ENCODE peak calls at places on chromosomes 16 and 17, in four cellular contexts. One of them, this sample, is unnamed.

GRCh38 chr16:47475786-47476185 is 14.7 kb downstream of the PHKB start:
- DNase-seq in IMR-90: peak; percentile 49
- DNase-seq in H1: no peak
- DNase-seq in mesendoderm: no peak
- DNase-seq in this sample: no peak

GRCh38 chr16:57178793-57179212 is 7.0 kb downstream of the PSME3IP1 start:
- DNase-seq in IMR-90: peak; percentile 41
- DNase-seq in H1: no peak
- DNase-seq in mesendoderm: peak; percentile 82
- DNase-seq in this sample: no peak

GRCh38 chr17:39782980-39783379 is 45.2 kb downstream of the GRB7 start:
- DNase-seq in IMR-90: no peak
- DNase-seq in H1: no peak
- DNase-seq in mesendoderm: no peak
- DNase-seq in this sample: no peak

GRCh38 chr17:1022278-1023024 is 25.5 kb downstream of the TIMM22 start:
- DNase-seq in IMR-90: no peak
- DNase-seq in H1: no peak
- DNase-seq in mesendoderm: no peak
- DNase-seq in this sample: no peak

GRCh38 chr16:56609463-56609921 is 1.1 kb downstream of the MT2A start:
- DNase-seq in IMR-90: peak; percentile 92
- DNase-seq in H1: no peak
- DNase-seq in mesendoderm: no peak
- DNase-seq in this sample: no peak

GRCh38 chr16:85216522-85217375 is 104.5 kb upstream of the CIBAR2 start:
- DNase-seq in IMR-90: no peak
- DNase-seq in H1: no peak
- DNase-seq in mesendoderm: no peak
- DNase-seq in this sample: no peak

GRCh38 chr17:37813753-37814152 is 68.9 kb upstream of the HNF1B start:
- DNase-seq in IMR-90: peak; percentile 100
- DNase-seq in H1: no peak
- DNase-seq in mesendoderm: peak; percentile 77
- DNase-seq in this sample: no peak

GRCh38 chr17:19304209-19304608 is 58.3 kb downstream of the B9D1 start:
- DNase-seq in IMR-90: peak; percentile 79
- DNase-seq in H1: no peak
- DNase-seq in mesendoderm: no peak
- DNase-seq in this sample: no peak

GRCh38 chr17:64064331-64064730 is 43.9 kb upstream of the ICAM2 start:
- DNase-seq in IMR-90: no peak
- DNase-seq in H1: no peak
- DNase-seq in mesendoderm: no peak
- DNase-seq in this sample: no peak

GRCh38 chr17:59400858-59401257 is 69.4 kb downstream of the YPEL2 start:
- DNase-seq in IMR-90: no peak
- DNase-seq in H1: no peak
- DNase-seq in mesendoderm: no peak
- DNase-seq in this sample: no peak

GRCh38 chr16:21226749-21227148 is 6.8 kb upstream of the ANKS4B start:
- DNase-seq in IMR-90: no peak
- DNase-seq in H1: no peak
- DNase-seq in mesendoderm: no peak
- DNase-seq in this sample: no peak

GRCh38 chr16:30063893-30064745 is 1.4 kb upstream of the ALDOA start:
- DNase-seq in IMR-90: peak; percentile 37
- DNase-seq in H1: no peak
- DNase-seq in mesendoderm: peak; percentile 77
- DNase-seq in this sample: no peak

GRCh38 chr17:11996722-11997146 is 541 bp downstream of the ZNF18 start:
- DNase-seq in IMR-90: peak; percentile 28
- DNase-seq in H1: peak; percentile 19
- DNase-seq in mesendoderm: peak; percentile 56
- DNase-seq in this sample: no peak

GRCh38 chr16:57720142-57720575 is 15.4 kb upstream of the KATNB1 start:
- DNase-seq in IMR-90: peak; percentile 50
- DNase-seq in H1: no peak
- DNase-seq in mesendoderm: peak; percentile 57
- DNase-seq in this sample: no peak

GRCh38 chr17:18246880-18247612 is 11.5 kb downstream of the FLII start:
- DNase-seq in IMR-90: peak; percentile 8
- DNase-seq in H1: peak; percentile 83
- DNase-seq in mesendoderm: peak; percentile 94
- DNase-seq in this sample: no peak

GRCh38 chr16:5006348-5007193 is 27.2 kb downstream of the NAGPA start:
- DNase-seq in IMR-90: no peak
- DNase-seq in H1: no peak
- DNase-seq in mesendoderm: no peak
- DNase-seq in this sample: no peak

GRCh38 chr16:47711809-47712208 is 250.7 kb downstream of the PHKB start:
- DNase-seq in IMR-90: no peak
- DNase-seq in H1: no peak
- DNase-seq in mesendoderm: no peak
- DNase-seq in this sample: no peak

GRCh38 chr17:3704931-3705717 is 9.2 kb upstream of the P2RX5 start:
- DNase-seq in IMR-90: no peak
- DNase-seq in H1: no peak
- DNase-seq in mesendoderm: no peak
- DNase-seq in this sample: no peak

GRCh38 chr17:27575912-27576252 is 55.1 kb upstream of the LGALS9 start:
- DNase-seq in IMR-90: no peak
- DNase-seq in H1: no peak
- DNase-seq in mesendoderm: no peak
- DNase-seq in this sample: no peak
- H2BK120ac ChIP-seq in IMR-90: peak overlapping the region; percentile 96
- H2BK120ac ChIP-seq in H1: no peak overlapping the region
- H2BK120ac ChIP-seq in mesendoderm: no peak overlapping the region
- H2BK120ac ChIP-seq in this sample: no peak overlapping the region

GRCh38 chr16:12902511-12903324 is 1.3 kb downstream of the SHISA9 start:
- DNase-seq in IMR-90: no peak
- DNase-seq in H1: no peak
- DNase-seq in mesendoderm: peak; percentile 83
- DNase-seq in this sample: peak; percentile 55
- H3K9ac ChIP-seq in IMR-90: no peak overlapping the region
- H3K9ac ChIP-seq in H1: peak overlapping the region; percentile 59
- H3K9ac ChIP-seq in mesendoderm: peak overlapping the region; percentile 92
- H3K9ac ChIP-seq in this sample: peak overlapping the region; percentile 91

GRCh38 chr17:7260601-7261376 is 1.5 kb downstream of the CLDN7 start:
- DNase-seq in IMR-90: no peak
- DNase-seq in H1: no peak
- DNase-seq in mesendoderm: peak; percentile 80
- DNase-seq in this sample: no peak
- H2BK120ac ChIP-seq in IMR-90: no peak overlapping the region
- H2BK120ac ChIP-seq in H1: no peak overlapping the region
- H2BK120ac ChIP-seq in mesendoderm: no peak overlapping the region
- H2BK120ac ChIP-seq in this sample: no peak overlapping the region

DNA sequence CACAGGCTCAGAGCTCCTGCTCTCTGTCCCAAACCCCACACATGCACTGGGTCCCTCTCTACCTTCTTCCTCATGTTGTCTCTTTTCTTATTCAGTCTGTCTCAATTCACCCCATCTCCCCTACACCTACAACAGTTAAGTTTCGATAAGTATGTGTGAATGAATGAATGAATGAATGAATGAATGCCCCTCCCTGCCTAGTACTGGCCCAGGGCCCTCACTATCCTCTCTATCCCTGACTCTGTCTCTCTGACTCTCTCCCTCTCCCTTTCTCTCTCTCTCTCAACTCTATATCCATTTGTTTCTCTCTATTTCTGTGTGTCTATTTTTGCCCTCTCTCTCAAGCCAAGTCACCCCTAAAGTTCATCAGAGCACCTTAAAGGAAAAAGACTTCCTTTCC is 6.7 kb upstream of the KRT9 start:
- DNase-seq in IMR-90: no peak
- DNase-seq in H1: no peak
- DNase-seq in mesendoderm: no peak
- DNase-seq in this sample: no peak
- H3K9ac ChIP-seq in IMR-90: no peak overlapping the region
- H3K9ac ChIP-seq in H1: no peak overlapping the region
- H3K9ac ChIP-seq in mesendoderm: no peak overlapping the region
- H3K9ac ChIP-seq in this sample: no peak overlapping the region

DNA sequence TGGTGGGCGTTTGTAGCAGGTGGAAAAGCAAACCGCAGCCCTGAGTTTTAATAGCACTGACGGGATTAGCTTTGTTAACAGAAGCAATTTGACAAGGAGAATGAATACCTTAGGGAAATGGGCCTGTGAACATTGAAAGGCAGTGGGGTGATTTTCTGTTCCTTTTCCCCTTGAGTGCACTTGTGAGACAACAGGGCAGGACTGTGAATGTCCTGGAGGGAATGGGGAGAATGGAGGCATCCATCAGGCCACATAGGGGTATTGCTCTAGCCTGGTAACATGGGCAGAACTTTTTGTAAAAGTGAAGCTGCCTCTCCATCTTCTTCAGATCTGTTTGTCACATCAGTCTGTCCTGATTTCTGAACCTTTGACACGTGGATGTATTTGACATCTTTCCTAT is 26.2 kb downstream of the USP43 start:
- DNase-seq in IMR-90: no peak
- DNase-seq in H1: no peak
- DNase-seq in mesendoderm: no peak
- DNase-seq in this sample: no peak
- H2BK120ac ChIP-seq in IMR-90: no peak overlapping the region
- H2BK120ac ChIP-seq in H1: no peak overlapping the region
- H2BK120ac ChIP-seq in mesendoderm: no peak overlapping the region
- H2BK120ac ChIP-seq in this sample: no peak overlapping the region

DNA sequence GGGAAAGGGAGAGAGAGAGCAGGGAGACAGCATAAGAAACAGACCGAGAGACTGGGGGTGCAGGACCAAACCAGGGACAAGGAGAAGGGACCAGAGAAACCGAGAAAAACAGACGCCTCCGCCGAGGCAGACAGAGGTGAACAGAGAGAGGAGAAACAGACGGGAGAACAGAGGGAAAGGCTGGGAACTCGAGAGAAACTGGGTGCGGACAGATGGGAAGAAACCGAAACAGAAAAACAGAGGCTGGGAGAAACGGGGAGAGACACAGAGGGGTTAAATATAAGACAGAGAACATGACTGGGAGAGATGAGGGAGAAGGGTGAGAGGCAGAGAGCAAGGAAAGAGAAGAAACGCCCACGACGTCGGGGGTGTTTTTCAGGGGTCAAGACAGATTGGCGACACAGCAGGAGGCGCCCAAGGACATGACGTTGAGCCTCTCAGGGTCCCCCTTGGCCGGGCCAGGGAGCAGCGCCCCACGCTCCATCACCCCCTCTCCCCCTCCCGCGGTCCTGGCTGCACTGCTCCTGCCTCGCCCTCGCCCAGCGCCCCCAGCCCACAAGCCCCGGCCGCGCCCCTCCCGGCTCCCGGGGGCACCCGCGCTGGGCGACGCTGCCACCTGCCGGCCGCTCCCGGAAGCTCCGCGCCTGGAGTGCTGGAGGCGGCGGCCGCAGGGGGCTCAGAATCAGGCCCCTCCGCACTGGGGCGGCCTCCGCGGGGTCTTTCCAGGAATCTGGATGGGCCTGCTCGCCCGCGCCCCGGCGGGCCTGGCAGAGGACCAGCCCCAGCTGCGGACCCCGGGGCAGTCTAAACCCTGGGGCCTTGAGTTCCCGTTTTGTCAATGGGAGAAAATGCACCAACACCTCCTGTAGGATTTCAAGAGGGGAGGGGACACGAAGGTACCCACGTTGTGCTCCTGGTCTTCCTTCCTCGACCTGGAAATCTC is 1.3 kb upstream of the TMEM92 start:
- DNase-seq in IMR-90: peak; percentile 27
- DNase-seq in H1: no peak
- DNase-seq in mesendoderm: peak; percentile 62
- DNase-seq in this sample: peak; percentile 75
- H3K9ac ChIP-seq in IMR-90: peak overlapping the region; percentile 75
- H3K9ac ChIP-seq in H1: no peak overlapping the region
- H3K9ac ChIP-seq in mesendoderm: peak overlapping the region; percentile 55
- H3K9ac ChIP-seq in this sample: peak overlapping the region; percentile 7

DNA sequence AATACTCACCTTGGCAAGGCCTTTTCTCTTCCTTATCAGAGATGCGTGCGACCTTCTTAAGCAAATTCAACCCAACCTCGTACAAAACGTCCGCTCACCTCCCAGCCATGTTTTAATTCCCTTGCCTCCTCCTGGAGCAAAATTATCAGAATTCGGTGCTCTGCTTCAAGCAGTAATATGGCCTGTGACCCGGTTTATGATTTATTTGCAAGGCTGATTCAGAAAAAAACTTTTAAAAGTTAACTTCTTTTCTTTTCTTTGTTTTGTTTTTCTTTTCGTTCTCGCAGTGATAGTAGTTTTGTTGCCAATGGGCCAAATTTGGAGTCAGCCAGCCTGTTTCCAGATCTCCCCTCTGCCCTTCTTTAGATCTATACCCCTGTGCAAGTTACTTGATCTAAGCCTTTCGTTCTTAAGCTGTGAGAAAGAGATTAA is at the start of gene PHLPP2:
- DNase-seq in IMR-90: peak; percentile 10
- DNase-seq in H1: no peak
- DNase-seq in mesendoderm: no peak
- DNase-seq in this sample: no peak
- H2BK120ac ChIP-seq in IMR-90: no peak within 1 kb of the TSS
- H2BK120ac ChIP-seq in H1: no peak within 1 kb of the TSS
- H2BK120ac ChIP-seq in mesendoderm: peak within 1 kb of the TSS; percentile 7
- H2BK120ac ChIP-seq in this sample: no peak within 1 kb of the TSS

GRCh38 chr16:24983521-24983920 is 31.6 kb downstream of the ARHGAP17 start:
- DNase-seq in IMR-90: no peak
- DNase-seq in H1: no peak
- DNase-seq in mesendoderm: no peak
- DNase-seq in this sample: no peak
- H3K9ac ChIP-seq in IMR-90: no peak overlapping the region
- H3K9ac ChIP-seq in H1: no peak overlapping the region
- H3K9ac ChIP-seq in mesendoderm: no peak overlapping the region
- H3K9ac ChIP-seq in this sample: no peak overlapping the region